ENCODE peak calls at places on chromosomes 3 and 15, in four cellular contexts. L, T, P and S are unnamed samples.

GRCh38 chr3:64928683-64929082 is 240.9 kb upstream of the ADAMTS9 start:
- DNase-seq in T (no peak), P (no peak), L (no peak), S (no peak)

GRCh38 chr3:156750191-156750873 is 75.8 kb upstream of the LEKR1 start:
- DNase-seq in P (no peak), L (no peak), T (no peak), S (no peak)

GRCh38 chr3:112101946-112102345 is 15.8 kb downstream of the C3orf52 start:
- DNase-seq in P (no peak), L (no peak), T (no peak), S (no peak)

GRCh38 chr3:72976182-72976825 is 20.3 kb upstream of the PPP4R2 start:
- DNase-seq in T (no peak), L (no peak), P (no peak), S (no peak)

GRCh38 chr3:79871656-79872055 is 103.9 kb upstream of the ROBO1 start:
- DNase-seq in P (no peak), L (no peak), T (no peak), S (no peak)

GRCh38 chr15:84659904-84660781 is 2.1 kb upstream of the NMB start:
- DNase-seq in P (no peak), T (no peak), L (no peak), S (no peak)

GRCh38 chr3:147921044-147921443 is 511.9 kb downstream of the ZIC1 start:
- DNase-seq in P (no peak), L (no peak), T (no peak), S (no peak)

GRCh38 chr3:108022316-108023150 is 68.3 kb downstream of the CD47 start:
- DNase-seq in L (no peak), P (no peak), T (no peak), S (no peak)

GRCh38 chr3:123687286-123687685 is 102.4 kb upstream of the HACD2 start:
- DNase-seq in P (no peak), T (no peak), L (no peak), S (no peak)

GRCh38 chr3:132912416-132912753 is 125.8 kb upstream of the TMEM108 start:
- DNase-seq in L (no peak), P (no peak), T (no peak), S (no peak)

GRCh38 chr15:78056714-78057269 is 20.7 kb downstream of the TBC1D2B start:
- DNase-seq in L (no peak), T (no peak), P (no peak), S (no peak)

GRCh38 chr15:62726461-62726860 is 316.1 kb upstream of the TPM1 start:
- DNase-seq in T (no peak), P (no peak), L (no peak), S (no peak)

GRCh38 chr3:32832193-32832592 is 14.4 kb downstream of the TRIM71 start:
- DNase-seq in P (no peak), T (no peak), L (no peak), S (no peak)